ENCODE peak calls at places on chromosomes 4 and X, in seven cellular contexts. H is HS-27A, J is psoas muscle, R is pancreas, L is sigmoid colon, B is HTR-8/SVneo, E is type B pancreatic cell. W is an unnamed sample.

GRCh38 chr4:15479089-15479912 is 9.6 kb downstream of the CC2D2A start:
- DNase-seq in H (peak), J (no peak), R (peak), L (peak), B (peak), E (peak), W (peak)

GRCh38 chrX:35098419-35098818 is 155.8 kb downstream of the FAM47B start:
- DNase-seq in H (no peak), J (no peak), R (no peak), L (no peak), B (no peak), E (no peak), W (no peak)

GRCh38 chr4:128877934-128878333 is 68.4 kb downstream of the JADE1 start:
- DNase-seq in H (no peak), J (no peak), R (no peak), L (no peak), B (no peak), E (no peak), W (no peak)

GRCh38 chr4:181877329-181877848 is 365.8 kb upstream of the TENM3 start:
- DNase-seq in H (no peak), J (no peak), R (no peak), L (no peak), B (no peak), E (no peak), W (no peak)

GRCh38 chrX:48794993-48795501 is 6.8 kb upstream of the HDAC6 start:
- DNase-seq in H (no peak), J (no peak), R (no peak), L (no peak), B (peak), E (no peak), W (no peak)

GRCh38 chr4:97587912-97588311 is 555.4 kb downstream of the STPG2 start:
- DNase-seq in H (no peak), J (no peak), R (no peak), L (no peak), B (no peak), E (no peak), W (no peak)

GRCh38 chrX:9905288-9905687 is 61.9 kb upstream of the CLDN34 start:
- DNase-seq in H (no peak), J (no peak), R (no peak), L (no peak), B (no peak), E (no peak), W (no peak)

GRCh38 chrX:23344208-23344903 is 9.7 kb downstream of the PTCHD1 start:
- DNase-seq in H (no peak), J (no peak), R (no peak), L (no peak), B (no peak), E (no peak), W (peak)

GRCh38 chrX:110257889-110258288 is 60.0 kb downstream of the AMMECR1 start:
- DNase-seq in H (no peak), J (no peak), R (no peak), L (no peak), B (no peak), E (no peak), W (no peak)

GRCh38 chrX:11626351-11626750 is 39.4 kb downstream of the ARHGAP6 start:
- DNase-seq in H (no peak), J (no peak), R (no peak), L (no peak), B (no peak), E (no peak), W (no peak)

GRCh38 chrX:103879339-103879738 is 47.3 kb upstream of the RAB9B start:
- DNase-seq in H (peak), J (no peak), R (no peak), L (no peak), B (no peak), E (no peak), W (no peak)

GRCh38 chr4:37865450-37865849 is 25.4 kb upstream of the TBC1D1 start:
- DNase-seq in H (no peak), J (no peak), R (no peak), L (no peak), B (no peak), E (no peak), W (no peak)

GRCh38 chr4:152659806-152660205 is 20.0 kb downstream of the TMEM154 start:
- DNase-seq in H (no peak), J (no peak), R (no peak), L (no peak), B (no peak), E (no peak), W (no peak)

GRCh38 chrX:129698150-129698549 is 40.6 kb upstream of the XPNPEP2 start:
- DNase-seq in H (no peak), J (no peak), R (no peak), L (no peak), B (no peak), E (no peak), W (no peak)

GRCh38 chr4:43564107-43564506 is 671.6 kb downstream of the GRXCR1 start:
- DNase-seq in H (no peak), J (no peak), R (no peak), L (no peak), B (no peak), E (no peak), W (no peak)

GRCh38 chrX:139538907-139539593 is 8.5 kb downstream of the F9 start:
- DNase-seq in H (no peak), J (no peak), R (no peak), L (no peak), B (no peak), E (no peak), W (no peak)

GRCh38 chrX:154761977-154762528 is 611 bp upstream of the DKC1 start:
- DNase-seq in H (no peak), J (no peak), R (no peak), L (no peak), B (no peak), E (no peak), W (no peak)

GRCh38 chrX:108165349-108166111 is 74.0 kb downstream of the ATG4A start:
- DNase-seq in H (no peak), J (no peak), R (no peak), L (no peak), B (peak), E (no peak), W (peak)

GRCh38 chr4:3375688-3376087 is 66.1 kb upstream of the HGFAC start:
- DNase-seq in H (no peak), J (peak), R (no peak), L (peak), B (peak), E (no peak), W (no peak)

GRCh38 chr4:117135634-117136354 is 50.4 kb upstream of the TRAM1L1 start:
- DNase-seq in H (no peak), J (no peak), R (no peak), L (no peak), B (no peak), E (no peak), W (no peak)

GRCh38 chr4:168451744-168452394 is 28.4 kb downstream of the DDX60L start:
- DNase-seq in H (peak), J (no peak), R (no peak), L (no peak), B (peak), E (no peak), W (no peak)

GRCh38 chr4:6731780-6732179 is 15.8 kb downstream of the BLOC1S4 start:
- DNase-seq in H (no peak), J (no peak), R (no peak), L (no peak), B (no peak), E (no peak), W (no peak)

GRCh38 chrX:107227780-107228485 is 21.5 kb downstream of the DNAAF6 start:
- DNase-seq in H (no peak), J (no peak), R (no peak), L (no peak), B (no peak), E (no peak), W (no peak)

GRCh38 chr4:147578057-147578476 is 39.1 kb upstream of the TMEM184C start:
- DNase-seq in H (peak), J (no peak), R (no peak), L (no peak), B (peak), E (no peak), W (no peak)

GRCh38 chrX:131861088-131861787 is 161.9 kb upstream of the STK26 start:
- DNase-seq in H (no peak), J (no peak), R (no peak), L (no peak), B (no peak), E (no peak), W (no peak)

GRCh38 chrX:119698835-119699234 is 5.9 kb upstream of the SEPTIN6 start:
- DNase-seq in H (peak), J (no peak), R (no peak), L (no peak), B (peak), E (no peak), W (peak)

GRCh38 chrX:14357314-14357713 is 172.0 kb upstream of the GLRA2 start:
- DNase-seq in H (no peak), J (no peak), R (no peak), L (no peak), B (no peak), E (no peak), W (no peak)

GRCh38 chrX:69314436-69315348 is 149.4 kb upstream of the PJA1 start:
- DNase-seq in H (no peak), J (no peak), R (no peak), L (no peak), B (no peak), E (peak), W (no peak)

GRCh38 chr4:126834854-126835253 is 797.9 kb upstream of the INTU start:
- DNase-seq in H (no peak), J (no peak), R (no peak), L (no peak), B (no peak), E (no peak), W (no peak)

GRCh38 chrX:53704294-53704693 is 17.8 kb upstream of the HUWE1 start:
- DNase-seq in H (no peak), J (no peak), R (no peak), L (no peak), B (no peak), E (no peak), W (no peak)

GRCh38 chrX:39895228-39896110 is 202.3 kb downstream of the BCOR start:
- DNase-seq in H (no peak), J (no peak), R (no peak), L (no peak), B (no peak), E (no peak), W (no peak)

GRCh38 chr4:78149737-78150136 is 92.6 kb downstream of the FRAS1 start:
- DNase-seq in H (no peak), J (no peak), R (no peak), L (no peak), B (no peak), E (no peak), W (no peak)

GRCh38 chrX:133250184-133251080 is 32.3 kb upstream of the TFDP3 start:
- DNase-seq in H (no peak), J (no peak), R (no peak), L (peak), B (no peak), E (no peak), W (no peak)

GRCh38 chr4:52234539-52235174 is 183.6 kb downstream of the SPATA18 start:
- DNase-seq in H (peak), J (no peak), R (no peak), L (no peak), B (peak), E (no peak), W (peak)

GRCh38 chr4:62328526-62328925 is 1128.4 kb downstream of the ADGRL3 start:
- DNase-seq in H (no peak), J (no peak), R (no peak), L (no peak), B (no peak), E (no peak), W (no peak)

W was measured in HuH-7.